ENCODE peak calls at places on chromosomes 11 and 22, in seven cellular contexts. One of them, this sample, is unnamed.

GRCh38 chr11:109041876-109042275 is 377.0 kb downstream of the DDX10 start:
- DNase-seq in MV-4-11: no peak
- DNase-seq in NCI-H774: no peak
- DNase-seq in neuronal stem cell: no peak
- DNase-seq in PC-3: no peak
- DNase-seq in HL-60: no peak
- DNase-seq in non-pigmented ciliary epithelial cell: no peak
- DNase-seq in this sample: no peak

GRCh38 chr11:46489668-46490560 is 98.3 kb upstream of the CHRM4 start:
- DNase-seq in MV-4-11: peak; percentile 32
- DNase-seq in NCI-H774: no peak
- DNase-seq in neuronal stem cell: no peak
- DNase-seq in PC-3: peak; percentile 59
- DNase-seq in HL-60: peak; percentile 17
- DNase-seq in non-pigmented ciliary epithelial cell: peak; percentile 13
- DNase-seq in this sample: no peak

GRCh38 chr22:41873391-41873790 is 40.5 kb downstream of the SREBF2 start:
- DNase-seq in MV-4-11: no peak
- DNase-seq in NCI-H774: no peak
- DNase-seq in neuronal stem cell: no peak
- DNase-seq in PC-3: no peak
- DNase-seq in HL-60: no peak
- DNase-seq in non-pigmented ciliary epithelial cell: no peak
- DNase-seq in this sample: no peak

GRCh38 chr22:37396488-37397084 is 30.7 kb downstream of the ELFN2 start:
- DNase-seq in MV-4-11: no peak
- DNase-seq in NCI-H774: no peak
- DNase-seq in neuronal stem cell: no peak
- DNase-seq in PC-3: no peak
- DNase-seq in HL-60: no peak
- DNase-seq in non-pigmented ciliary epithelial cell: no peak
- DNase-seq in this sample: no peak

GRCh38 chr11:36265793-36266628 is 23.2 kb downstream of the COMMD9 start:
- DNase-seq in MV-4-11: no peak
- DNase-seq in NCI-H774: peak; percentile 35
- DNase-seq in neuronal stem cell: peak; percentile 71
- DNase-seq in PC-3: peak; percentile 70
- DNase-seq in HL-60: no peak
- DNase-seq in non-pigmented ciliary epithelial cell: no peak
- DNase-seq in this sample: peak; percentile 47

GRCh38 chr11:70483077-70483861 is 84.9 kb downstream of the CTTN start:
- DNase-seq in MV-4-11: peak; percentile 93
- DNase-seq in NCI-H774: no peak
- DNase-seq in neuronal stem cell: no peak
- DNase-seq in PC-3: peak; percentile 90
- DNase-seq in HL-60: peak; percentile 51
- DNase-seq in non-pigmented ciliary epithelial cell: no peak
- DNase-seq in this sample: peak; percentile 20

GRCh38 chr11:131534031-131534430 is 163.6 kb downstream of the NTM start:
- DNase-seq in MV-4-11: no peak
- DNase-seq in NCI-H774: no peak
- DNase-seq in neuronal stem cell: no peak
- DNase-seq in PC-3: no peak
- DNase-seq in HL-60: no peak
- DNase-seq in non-pigmented ciliary epithelial cell: no peak
- DNase-seq in this sample: peak; percentile 78

GRCh38 chr11:7591992-7592391 is 78.2 kb downstream of the PPFIBP2 start:
- DNase-seq in MV-4-11: peak; percentile 53
- DNase-seq in NCI-H774: no peak
- DNase-seq in neuronal stem cell: no peak
- DNase-seq in PC-3: no peak
- DNase-seq in HL-60: peak; percentile 39
- DNase-seq in non-pigmented ciliary epithelial cell: no peak
- DNase-seq in this sample: no peak

GRCh38 chr22:47929073-47929472 is 1166.6 kb downstream of the TBC1D22A start:
- DNase-seq in MV-4-11: no peak
- DNase-seq in NCI-H774: no peak
- DNase-seq in neuronal stem cell: no peak
- DNase-seq in PC-3: no peak
- DNase-seq in HL-60: no peak
- DNase-seq in non-pigmented ciliary epithelial cell: no peak
- DNase-seq in this sample: no peak

GRCh38 chr22:23836281-23836680 is 2.5 kb downstream of the DERL3 start:
- DNase-seq in MV-4-11: no peak
- DNase-seq in NCI-H774: no peak
- DNase-seq in neuronal stem cell: no peak
- DNase-seq in PC-3: no peak
- DNase-seq in HL-60: no peak
- DNase-seq in non-pigmented ciliary epithelial cell: no peak
- DNase-seq in this sample: no peak

GRCh38 chr22:37686002-37686982 is at the start of gene NOL12:
- DNase-seq in MV-4-11: peak; percentile 85
- DNase-seq in NCI-H774: peak; percentile 52
- DNase-seq in neuronal stem cell: peak; percentile 92
- DNase-seq in PC-3: peak; percentile 87
- DNase-seq in HL-60: peak; percentile 90
- DNase-seq in non-pigmented ciliary epithelial cell: no peak
- DNase-seq in this sample: peak; percentile 91

GRCh38 chr11:6736495-6737121 is 35.2 kb downstream of the OR2AG2 start:
- DNase-seq in MV-4-11: peak; percentile 45
- DNase-seq in NCI-H774: no peak
- DNase-seq in neuronal stem cell: no peak
- DNase-seq in PC-3: no peak
- DNase-seq in HL-60: no peak
- DNase-seq in non-pigmented ciliary epithelial cell: no peak
- DNase-seq in this sample: no peak

GRCh38 chr11:134644489-134645456 is 232.7 kb upstream of the B3GAT1 start:
- DNase-seq in MV-4-11: no peak
- DNase-seq in NCI-H774: no peak
- DNase-seq in neuronal stem cell: no peak
- DNase-seq in PC-3: no peak
- DNase-seq in HL-60: no peak
- DNase-seq in non-pigmented ciliary epithelial cell: no peak
- DNase-seq in this sample: no peak

GRCh38 chr22:33897621-33897910 is 22.7 kb downstream of the LARGE1 start:
- DNase-seq in MV-4-11: no peak
- DNase-seq in NCI-H774: peak; percentile 30
- DNase-seq in neuronal stem cell: no peak
- DNase-seq in PC-3: no peak
- DNase-seq in HL-60: no peak
- DNase-seq in non-pigmented ciliary epithelial cell: no peak
- DNase-seq in this sample: no peak

GRCh38 chr22:20776624-20777405 is 2.9 kb downstream of the SERPIND1 start:
- DNase-seq in MV-4-11: no peak
- DNase-seq in NCI-H774: no peak
- DNase-seq in neuronal stem cell: no peak
- DNase-seq in PC-3: no peak
- DNase-seq in HL-60: no peak
- DNase-seq in non-pigmented ciliary epithelial cell: no peak
- DNase-seq in this sample: no peak

GRCh38 chr11:118956094-118956846 is at the start of gene UPK2:
- DNase-seq in MV-4-11: peak; percentile 55
- DNase-seq in NCI-H774: peak; percentile 74
- DNase-seq in neuronal stem cell: peak; percentile 78
- DNase-seq in PC-3: peak; percentile 97
- DNase-seq in HL-60: peak; percentile 63
- DNase-seq in non-pigmented ciliary epithelial cell: no peak
- DNase-seq in this sample: peak; percentile 84

GRCh38 chr11:7098235-7098832 is 9.5 kb downstream of the RBMXL2 start:
- DNase-seq in MV-4-11: peak; percentile 17
- DNase-seq in NCI-H774: peak; percentile 55
- DNase-seq in neuronal stem cell: peak; percentile 39
- DNase-seq in PC-3: peak; percentile 72
- DNase-seq in HL-60: peak; percentile 15
- DNase-seq in non-pigmented ciliary epithelial cell: peak; percentile 2
- DNase-seq in this sample: peak; percentile 68

GRCh38 chr11:117933930-117934329 is 4.7 kb upstream of the TMPRSS13 start:
- DNase-seq in MV-4-11: no peak
- DNase-seq in NCI-H774: no peak
- DNase-seq in neuronal stem cell: no peak
- DNase-seq in PC-3: no peak
- DNase-seq in HL-60: no peak
- DNase-seq in non-pigmented ciliary epithelial cell: no peak
- DNase-seq in this sample: no peak

GRCh38 chr11:72624496-72625201 is 49.6 kb downstream of the PDE2A start:
- DNase-seq in MV-4-11: peak; percentile 9
- DNase-seq in NCI-H774: no peak
- DNase-seq in neuronal stem cell: no peak
- DNase-seq in PC-3: no peak
- DNase-seq in HL-60: no peak
- DNase-seq in non-pigmented ciliary epithelial cell: no peak
- DNase-seq in this sample: no peak

GRCh38 chr22:32474635-32475427 is at the start of gene FBXO7:
- DNase-seq in MV-4-11: peak; percentile 76
- DNase-seq in NCI-H774: peak; percentile 66
- DNase-seq in neuronal stem cell: peak; percentile 92
- DNase-seq in PC-3: peak; percentile 78
- DNase-seq in HL-60: peak; percentile 74
- DNase-seq in non-pigmented ciliary epithelial cell: no peak
- DNase-seq in this sample: peak; percentile 93

GRCh38 chr11:103491777-103492176 is 382.6 kb downstream of the DYNC2H1 start:
- DNase-seq in MV-4-11: no peak
- DNase-seq in NCI-H774: no peak
- DNase-seq in neuronal stem cell: no peak
- DNase-seq in PC-3: peak; percentile 17
- DNase-seq in HL-60: no peak
- DNase-seq in non-pigmented ciliary epithelial cell: no peak
- DNase-seq in this sample: no peak

GRCh38 chr22:49103314-49104052 is 724.2 kb downstream of the BRD1 start:
- DNase-seq in MV-4-11: no peak
- DNase-seq in NCI-H774: peak; percentile 57
- DNase-seq in neuronal stem cell: no peak
- DNase-seq in PC-3: no peak
- DNase-seq in HL-60: no peak
- DNase-seq in non-pigmented ciliary epithelial cell: no peak
- DNase-seq in this sample: no peak

GRCh38 chr22:29117799-29118477 is 45.1 kb downstream of the KREMEN1 start:
- DNase-seq in MV-4-11: peak; percentile 94
- DNase-seq in NCI-H774: no peak
- DNase-seq in neuronal stem cell: no peak
- DNase-seq in PC-3: no peak
- DNase-seq in HL-60: peak; percentile 69
- DNase-seq in non-pigmented ciliary epithelial cell: no peak
- DNase-seq in this sample: no peak

GRCh38 chr11:34789196-34789834 is 126.9 kb downstream of the APIP start:
- DNase-seq in MV-4-11: no peak
- DNase-seq in NCI-H774: peak; percentile 95
- DNase-seq in neuronal stem cell: no peak
- DNase-seq in PC-3: no peak
- DNase-seq in HL-60: no peak
- DNase-seq in non-pigmented ciliary epithelial cell: no peak
- DNase-seq in this sample: no peak

GRCh38 chr11:66183581-66184048 is 84.8 kb upstream of the RAB1B start:
- DNase-seq in MV-4-11: no peak
- DNase-seq in NCI-H774: no peak
- DNase-seq in neuronal stem cell: no peak
- DNase-seq in PC-3: peak; percentile 8
- DNase-seq in HL-60: no peak
- DNase-seq in non-pigmented ciliary epithelial cell: no peak
- DNase-seq in this sample: peak; percentile 41

GRCh38 chr11:117633976-117634755 is 162.8 kb downstream of the DSCAML1 start:
- DNase-seq in MV-4-11: no peak
- DNase-seq in NCI-H774: no peak
- DNase-seq in neuronal stem cell: no peak
- DNase-seq in PC-3: no peak
- DNase-seq in HL-60: no peak
- DNase-seq in non-pigmented ciliary epithelial cell: no peak
- DNase-seq in this sample: no peak

GRCh38 chr11:45650166-45651095 is 15.0 kb downstream of the CHST1 start:
- DNase-seq in MV-4-11: no peak
- DNase-seq in NCI-H774: no peak
- DNase-seq in neuronal stem cell: no peak
- DNase-seq in PC-3: no peak
- DNase-seq in HL-60: no peak
- DNase-seq in non-pigmented ciliary epithelial cell: no peak
- DNase-seq in this sample: no peak